ENCODE peak calls at places on chromosomes 5 and 9, in six cellular contexts. V is stimulated activated CD4-positive, alpha-beta T cell treated with anti-CD3 and anti-CD28 coated beads, Interleukin-15, amount 100 ng/mL, for 1 hour; Y is kidney tubule cell; N is NCI-H187 treated with DMSO at 0.1 percent for 48 hours; E is activated CD8-positive, alpha-beta memory T cell treated with anti-CD3 and anti-CD28 coated beads for 1 hour; R is activated T-helper 9 cell treated with anti-CD3 and anti-CD28 coated beads, Interleukin-2, amount 50 U/mL, for 16 hours. S is an unnamed sample.

GRCh38 chr9:71928376-71928775 is 16.9 kb downstream of the C9orf85 start:
- DNase-seq in V (no peak), Y (peak; percentile 9), N (no peak), E (no peak), R (no peak), S (peak; percentile 36)

GRCh38 chr9:89436963-89437625 is 60.8 kb downstream of the SEMA4D start:
- DNase-seq in V (no peak), Y (peak; percentile 75), N (peak; percentile 9), E (peak; percentile 41), R (no peak), S (peak; percentile 17)

GRCh38 chr5:160438316-160439204 is 16.9 kb downstream of the PTTG1 start:
- DNase-seq in V (peak; percentile 16), Y (peak; percentile 71), N (peak; percentile 65), E (peak; percentile 26), R (peak; percentile 33), S (peak; percentile 54)

GRCh38 chr9:18366184-18366583 is 107.8 kb upstream of the ADAMTSL1 start:
- DNase-seq in V (no peak), Y (no peak), N (no peak), E (no peak), R (no peak), S (no peak)

GRCh38 chr9:131385296-131385695 is 8.6 kb upstream of the PRRC2B start:
- DNase-seq in V (no peak), Y (no peak), N (no peak), E (no peak), R (no peak), S (no peak)

GRCh38 chr5:1824903-1825841 is 24.0 kb downstream of the NDUFS6 start:
- DNase-seq in V (no peak), Y (no peak), N (no peak), E (no peak), R (no peak), S (no peak)

GRCh38 chr9:129270903-129271431 is 92.9 kb upstream of the IER5L start:
- DNase-seq in V (no peak), Y (no peak), N (no peak), E (no peak), R (no peak), S (peak; percentile 82)

GRCh38 chr5:78754655-78755054 is 106.1 kb upstream of the LHFPL2 start:
- DNase-seq in V (no peak), Y (no peak), N (no peak), E (no peak), R (no peak), S (no peak)

GRCh38 chr9:99294850-99295461 is 72.9 kb downstream of the SEC61B start:
- DNase-seq in V (no peak), Y (no peak), N (no peak), E (no peak), R (no peak), S (no peak)

GRCh38 chr9:127860779-127861178 is 6.3 kb upstream of the ENG start:
- DNase-seq in V (no peak), Y (no peak), N (no peak), E (no peak), R (no peak), S (no peak)

GRCh38 chr5:144812770-144813169 is 642.1 kb downstream of the KCTD16 start:
- DNase-seq in V (no peak), Y (peak; percentile 43), N (no peak), E (no peak), R (no peak), S (peak; percentile 83)

GRCh38 chr5:53430618-53431252 is 49.7 kb upstream of the FST start:
- DNase-seq in V (no peak), Y (peak; percentile 35), N (no peak), E (no peak), R (no peak), S (peak; percentile 72)

GRCh38 chr5:80319702-80320101 is at the start of gene SPZ1:
- DNase-seq in V (no peak), Y (no peak), N (no peak), E (no peak), R (no peak), S (no peak)

GRCh38 chr5:112276996-112277395 is 142.1 kb downstream of the EPB41L4A start:
- DNase-seq in V (no peak), Y (no peak), N (no peak), E (no peak), R (no peak), S (no peak)

GRCh38 chr5:37840036-37840909 is at the start of gene GDNF:
- DNase-seq in V (no peak), Y (peak; percentile 60), N (no peak), E (no peak), R (no peak), S (peak; percentile 58)

GRCh38 chr5:10601246-10602030 is 37.6 kb downstream of the ANKRD33B start:
- DNase-seq in V (no peak), Y (peak; percentile 89), N (peak; percentile 86), E (no peak), R (no peak), S (peak; percentile 86)

GRCh38 chr9:112043423-112043822 is 131.7 kb downstream of the SUSD1 start:
- DNase-seq in V (no peak), Y (peak; percentile 48), N (no peak), E (no peak), R (no peak), S (no peak)

GRCh38 chr9:32434892-32435291 is 50.4 kb downstream of the ACO1 start:
- DNase-seq in V (no peak), Y (no peak), N (no peak), E (no peak), R (no peak), S (no peak)

S was measured in mammary epithelial cell.